ENCODE peak calls at places on chromosomes 13 and 19, in six cellular contexts. One of them, this sample, is unnamed. For H3K4me1 and H3K36me3, the result is how much of the 10 kb centered on the place peaks cover.

GRCh38 chr13:30431269-30431950 is 9.1 kb downstream of the UBE2L5 start:
- DNase-seq in astrocyte: peak
- DNase-seq in psoas muscle: no peak
- DNase-seq in mucosa of descending colon: no peak
- DNase-seq in lung: no peak
- DNase-seq in cardiac muscle cell: no peak
- DNase-seq in this sample: no peak

GRCh38 chr13:25422153-25422552 is 50.4 kb downstream of the ATP8A2 start:
- DNase-seq in mucosa of descending colon: no peak
- DNase-seq in lung: no peak
- DNase-seq in psoas muscle: no peak
- DNase-seq in cardiac muscle cell: no peak
- DNase-seq in astrocyte: no peak
- DNase-seq in this sample: no peak

GRCh38 chr19:54354761-54355160 is 10.0 kb downstream of the LAIR1 start:
- DNase-seq in cardiac muscle cell: no peak
- DNase-seq in lung: no peak
- DNase-seq in astrocyte: no peak
- DNase-seq in mucosa of descending colon: no peak
- DNase-seq in psoas muscle: no peak
- DNase-seq in this sample: no peak

GRCh38 chr19:57389730-57390598 is at the start of gene ZNF548:
- DNase-seq in lung: peak
- DNase-seq in psoas muscle: peak
- DNase-seq in cardiac muscle cell: peak
- DNase-seq in mucosa of descending colon: peak
- DNase-seq in astrocyte: peak
- DNase-seq in this sample: peak

GRCh38 chr19:39406656-39407393 is at the start of gene ZFP36:
- DNase-seq in cardiac muscle cell: peak
- DNase-seq in psoas muscle: peak
- DNase-seq in astrocyte: no peak
- DNase-seq in lung: peak
- DNase-seq in mucosa of descending colon: peak
- DNase-seq in this sample: peak

GRCh38 chr13:32285633-32285965 is 29.6 kb downstream of the ZAR1L start:
- DNase-seq in cardiac muscle cell: no peak
- DNase-seq in astrocyte: peak
- DNase-seq in mucosa of descending colon: no peak
- DNase-seq in psoas muscle: no peak
- DNase-seq in lung: no peak
- DNase-seq in this sample: no peak

GRCh38 chr13:102195566-102196462 is 206.0 kb downstream of the FGF14 start:
- DNase-seq in astrocyte: peak
- DNase-seq in cardiac muscle cell: no peak
- DNase-seq in mucosa of descending colon: no peak
- DNase-seq in lung: no peak
- DNase-seq in psoas muscle: no peak
- DNase-seq in this sample: no peak

GRCh38 chr19:29552454-29553280 is 26.9 kb downstream of the VSTM2B start:
- DNase-seq in cardiac muscle cell: no peak
- DNase-seq in psoas muscle: no peak
- DNase-seq in lung: no peak
- DNase-seq in mucosa of descending colon: no peak
- DNase-seq in astrocyte: no peak
- DNase-seq in this sample: no peak

GRCh38 chr13:52652980-52653303 is 306 bp downstream of the SUGT1 start:
- DNase-seq in mucosa of descending colon: no peak
- DNase-seq in astrocyte: no peak
- DNase-seq in lung: no peak
- DNase-seq in cardiac muscle cell: no peak
- DNase-seq in psoas muscle: no peak
- DNase-seq in this sample: no peak

GRCh38 chr13:36094478-36094877 is 36.7 kb downstream of the DCLK1 start:
- DNase-seq in mucosa of descending colon: no peak
- DNase-seq in astrocyte: no peak
- DNase-seq in cardiac muscle cell: no peak
- DNase-seq in psoas muscle: no peak
- DNase-seq in lung: no peak
- DNase-seq in this sample: no peak

GRCh38 chr13:59464926-59465325 is 698.8 kb downstream of the DIAPH3 start:
- DNase-seq in lung: no peak
- DNase-seq in astrocyte: no peak
- DNase-seq in mucosa of descending colon: no peak
- DNase-seq in cardiac muscle cell: no peak
- DNase-seq in psoas muscle: no peak
- DNase-seq in this sample: no peak

GRCh38 chr19:2587001-2587719 is 111.2 kb downstream of the GADD45B start:
- DNase-seq in mucosa of descending colon: no peak
- DNase-seq in lung: no peak
- DNase-seq in cardiac muscle cell: no peak
- DNase-seq in psoas muscle: no peak
- DNase-seq in astrocyte: no peak
- DNase-seq in this sample: no peak

GRCh38 chr13:63206431-63206830 is 1790.8 kb upstream of the PCDH20 start:
- DNase-seq in cardiac muscle cell: no peak
- DNase-seq in astrocyte: peak
- DNase-seq in psoas muscle: no peak
- DNase-seq in lung: no peak
- DNase-seq in mucosa of descending colon: no peak
- DNase-seq in this sample: no peak

GRCh38 chr13:112392719-112393118 is 16.6 kb downstream of the SPACA7 start:
- DNase-seq in mucosa of descending colon: no peak
- DNase-seq in cardiac muscle cell: no peak
- DNase-seq in psoas muscle: no peak
- DNase-seq in astrocyte: no peak
- DNase-seq in lung: no peak
- DNase-seq in this sample: no peak

GRCh38 chr13:94537740-94538630 is 58.0 kb downstream of the TGDS start:
- DNase-seq in cardiac muscle cell: no peak
- DNase-seq in astrocyte: no peak
- DNase-seq in lung: no peak
- DNase-seq in psoas muscle: no peak
- DNase-seq in mucosa of descending colon: no peak
- DNase-seq in this sample: no peak

GRCh38 chr13:73303858-73304257 is 245.1 kb downstream of the KLF5 start:
- DNase-seq in cardiac muscle cell: no peak
- DNase-seq in astrocyte: peak
- DNase-seq in mucosa of descending colon: no peak
- DNase-seq in lung: no peak
- DNase-seq in psoas muscle: no peak
- DNase-seq in this sample: no peak

GRCh38 chr13:110680852-110681251 is 25.1 kb downstream of the CARS2 start:
- DNase-seq in mucosa of descending colon: no peak
- DNase-seq in astrocyte: no peak
- DNase-seq in psoas muscle: no peak
- DNase-seq in lung: no peak
- DNase-seq in cardiac muscle cell: peak
- DNase-seq in this sample: no peak

GRCh38 chr13:46059405-46059804 is 6.9 kb upstream of the ZC3H13 start:
- DNase-seq in lung: no peak
- DNase-seq in psoas muscle: no peak
- DNase-seq in astrocyte: no peak
- DNase-seq in cardiac muscle cell: no peak
- DNase-seq in mucosa of descending colon: no peak
- DNase-seq in this sample: no peak
- H3K4me1 ChIP-seq in lung: under half
- H3K4me1 ChIP-seq in psoas muscle: under half
- H3K4me1 ChIP-seq in astrocyte: under half
- H3K4me1 ChIP-seq in cardiac muscle cell: under half
- H3K4me1 ChIP-seq in mucosa of descending colon: under half
- H3K4me1 ChIP-seq in this sample: under half

DNA sequence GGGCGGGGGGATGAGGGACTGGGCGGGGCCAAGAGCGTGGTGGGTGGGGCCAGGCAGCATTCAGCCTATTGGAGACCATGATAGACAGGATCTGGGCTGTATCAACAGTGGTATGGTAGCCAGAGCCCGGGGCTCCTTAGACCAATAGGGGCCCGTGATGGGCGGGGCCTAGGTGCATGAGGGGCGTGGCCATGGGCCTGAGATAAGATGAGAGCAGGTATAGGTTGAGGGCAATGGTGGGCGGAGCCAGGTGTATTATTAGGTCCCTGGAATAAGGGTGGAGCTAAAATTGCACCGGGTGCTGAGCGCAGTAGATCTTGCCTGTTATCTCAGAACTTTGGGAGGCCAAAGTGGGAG is 5.3 kb downstream of the ABCA7 start:
- DNase-seq in lung: no peak
- DNase-seq in mucosa of descending colon: peak
- DNase-seq in astrocyte: no peak
- DNase-seq in cardiac muscle cell: no peak
- DNase-seq in psoas muscle: peak
- DNase-seq in this sample: peak
- H3K36me3 ChIP-seq in lung: under half
- H3K36me3 ChIP-seq in mucosa of descending colon: under half
- H3K36me3 ChIP-seq in astrocyte: under half
- H3K36me3 ChIP-seq in cardiac muscle cell: under half
- H3K36me3 ChIP-seq in psoas muscle: under half
- H3K36me3 ChIP-seq in this sample: under half

DNA sequence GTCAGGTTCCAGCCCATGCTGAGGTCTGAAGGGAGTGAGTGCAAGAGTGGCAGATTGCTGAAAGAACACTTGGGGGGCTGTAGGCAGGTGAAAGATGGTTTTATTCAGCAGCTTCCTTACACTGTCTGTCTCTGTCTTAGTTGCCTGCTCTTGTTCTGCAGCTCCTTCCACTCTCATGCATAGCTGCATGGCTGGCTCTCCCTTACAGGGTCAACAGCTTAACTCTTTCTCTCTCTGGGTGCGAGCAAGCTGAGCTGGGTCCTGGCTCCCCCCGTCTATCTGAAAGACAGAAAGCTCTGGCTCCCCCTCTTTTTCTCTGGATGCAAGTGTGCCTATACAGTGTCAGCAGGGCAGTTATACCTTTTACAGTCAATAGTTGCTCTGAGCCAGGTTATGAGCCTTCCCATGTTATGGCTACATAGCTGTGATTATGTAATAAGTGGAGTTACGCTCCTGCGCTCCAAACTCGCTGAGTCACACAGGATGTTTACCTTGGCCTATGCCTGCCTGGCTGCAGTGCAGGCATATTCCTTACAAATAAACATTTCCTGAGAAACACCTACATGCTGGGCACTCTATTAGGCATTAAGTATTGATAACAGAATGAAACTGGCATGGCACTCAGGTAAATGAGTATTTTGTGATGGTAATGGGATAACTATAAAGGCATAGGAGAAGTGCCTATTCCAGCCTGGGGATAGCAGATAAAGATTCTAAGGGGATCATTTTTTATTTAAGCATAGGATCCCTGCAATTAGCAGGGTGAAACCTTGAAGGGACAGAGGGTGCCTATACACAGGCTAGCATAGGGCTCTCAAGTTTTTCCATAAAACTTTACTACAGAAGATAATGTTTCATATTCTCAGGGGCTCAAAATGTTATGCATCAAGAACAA is 826.9 kb upstream of the PCDH9 start:
- DNase-seq in astrocyte: peak
- DNase-seq in mucosa of descending colon: peak
- DNase-seq in cardiac muscle cell: no peak
- DNase-seq in lung: no peak
- DNase-seq in psoas muscle: no peak
- DNase-seq in this sample: no peak
- H3K4me1 ChIP-seq in astrocyte: under half
- H3K4me1 ChIP-seq in mucosa of descending colon: under half
- H3K4me1 ChIP-seq in cardiac muscle cell: under half
- H3K4me1 ChIP-seq in lung: under half
- H3K4me1 ChIP-seq in psoas muscle: under half
- H3K4me1 ChIP-seq in this sample: under half

GRCh38 chr19:44986389-44986788 is 14.9 kb upstream of the RELB start:
- DNase-seq in lung: no peak
- DNase-seq in mucosa of descending colon: no peak
- DNase-seq in astrocyte: no peak
- DNase-seq in psoas muscle: no peak
- DNase-seq in cardiac muscle cell: no peak
- DNase-seq in this sample: no peak

GRCh38 chr19:44987148-44987675 is 14.1 kb upstream of the RELB start:
- DNase-seq in lung: no peak
- DNase-seq in astrocyte: no peak
- DNase-seq in psoas muscle: no peak
- DNase-seq in mucosa of descending colon: no peak
- DNase-seq in cardiac muscle cell: no peak
- DNase-seq in this sample: no peak

GRCh38 chr19:44985445-44985844 is 15.8 kb upstream of the RELB start:
- DNase-seq in cardiac muscle cell: no peak
- DNase-seq in mucosa of descending colon: no peak
- DNase-seq in psoas muscle: no peak
- DNase-seq in lung: no peak
- DNase-seq in astrocyte: no peak
- DNase-seq in this sample: no peak

GRCh38 chr19:44988896-44989563 is 12.2 kb upstream of the RELB start:
- DNase-seq in cardiac muscle cell: peak
- DNase-seq in lung: peak
- DNase-seq in psoas muscle: peak
- DNase-seq in astrocyte: peak
- DNase-seq in mucosa of descending colon: peak
- DNase-seq in this sample: peak

GRCh38 chr19:44984005-44984404 is 17.3 kb upstream of the RELB start:
- DNase-seq in cardiac muscle cell: no peak
- DNase-seq in astrocyte: no peak
- DNase-seq in lung: no peak
- DNase-seq in mucosa of descending colon: no peak
- DNase-seq in psoas muscle: no peak
- DNase-seq in this sample: no peak
- H3K36me3 ChIP-seq in cardiac muscle cell: under half
- H3K36me3 ChIP-seq in astrocyte: under half
- H3K36me3 ChIP-seq in lung: under half
- H3K36me3 ChIP-seq in mucosa of descending colon: under half
- H3K36me3 ChIP-seq in psoas muscle: under half
- H3K36me3 ChIP-seq in this sample: under half

GRCh38 chr19:32880607-32881006 is 11.0 kb upstream of the SLC7A9 start:
- DNase-seq in psoas muscle: no peak
- DNase-seq in mucosa of descending colon: no peak
- DNase-seq in astrocyte: no peak
- DNase-seq in lung: no peak
- DNase-seq in cardiac muscle cell: no peak
- DNase-seq in this sample: no peak
- H3K4me1 ChIP-seq in psoas muscle: under half
- H3K4me1 ChIP-seq in mucosa of descending colon: under half
- H3K4me1 ChIP-seq in astrocyte: under half
- H3K4me1 ChIP-seq in lung: under half
- H3K4me1 ChIP-seq in cardiac muscle cell: under half
- H3K4me1 ChIP-seq in this sample: under half

GRCh38 chr13:38868399-38868798 is 122.2 kb downstream of the STOML3 start:
- DNase-seq in astrocyte: no peak
- DNase-seq in cardiac muscle cell: no peak
- DNase-seq in lung: no peak
- DNase-seq in psoas muscle: no peak
- DNase-seq in mucosa of descending colon: no peak
- DNase-seq in this sample: no peak

GRCh38 chr13:38868870-38869269 is 121.8 kb downstream of the STOML3 start:
- DNase-seq in cardiac muscle cell: no peak
- DNase-seq in lung: no peak
- DNase-seq in astrocyte: no peak
- DNase-seq in psoas muscle: no peak
- DNase-seq in mucosa of descending colon: no peak
- DNase-seq in this sample: no peak

GRCh38 chr13:38872693-38873092 is 117.9 kb downstream of the STOML3 start:
- DNase-seq in cardiac muscle cell: peak
- DNase-seq in astrocyte: peak
- DNase-seq in lung: no peak
- DNase-seq in mucosa of descending colon: peak
- DNase-seq in psoas muscle: peak
- DNase-seq in this sample: peak

GRCh38 chr13:38875186-38875875 is 115.3 kb downstream of the STOML3 start:
- DNase-seq in mucosa of descending colon: no peak
- DNase-seq in astrocyte: no peak
- DNase-seq in psoas muscle: no peak
- DNase-seq in cardiac muscle cell: no peak
- DNase-seq in lung: no peak
- DNase-seq in this sample: no peak

GRCh38 chr13:38871275-38871674 is 119.4 kb downstream of the STOML3 start:
- DNase-seq in astrocyte: no peak
- DNase-seq in psoas muscle: no peak
- DNase-seq in mucosa of descending colon: no peak
- DNase-seq in cardiac muscle cell: peak
- DNase-seq in lung: no peak
- DNase-seq in this sample: no peak
- H3K36me3 ChIP-seq in astrocyte: under half
- H3K36me3 ChIP-seq in psoas muscle: under half
- H3K36me3 ChIP-seq in mucosa of descending colon: under half
- H3K36me3 ChIP-seq in cardiac muscle cell: under half
- H3K36me3 ChIP-seq in lung: under half
- H3K36me3 ChIP-seq in this sample: under half

This sample was measured in CD8-positive, alpha-beta memory T cell.